ENCODE peak calls at places on chromosomes 3 and 15, in five cellular contexts. One of them, this sample, is unnamed. For H3K4me1, the result is how much of the 10 kb centered on the place peaks cover.

GRCh38 chr3:25558796-25559195 is 105.9 kb downstream of the TOP2B start:
- DNase-seq in ovary: no peak
- DNase-seq in prostate gland: no peak
- DNase-seq in heart left ventricle: no peak
- DNase-seq in adrenal gland: no peak
- DNase-seq in this sample: no peak

GRCh38 chr15:39088186-39088585 is 492.7 kb upstream of the THBS1 start:
- DNase-seq in heart left ventricle: no peak
- DNase-seq in ovary: no peak
- DNase-seq in prostate gland: no peak
- DNase-seq in adrenal gland: no peak
- DNase-seq in this sample: no peak

GRCh38 chr15:44157679-44158078 is 37.4 kb downstream of the FRMD5 start:
- DNase-seq in heart left ventricle: no peak
- DNase-seq in ovary: no peak
- DNase-seq in prostate gland: no peak
- DNase-seq in adrenal gland: no peak
- DNase-seq in this sample: no peak

GRCh38 chr15:84980196-84981053 is 1.2 kb upstream of the PDE8A start:
- DNase-seq in ovary: peak
- DNase-seq in adrenal gland: peak
- DNase-seq in prostate gland: peak
- DNase-seq in heart left ventricle: peak
- DNase-seq in this sample: peak

GRCh38 chr3:29822051-29822450 is 541.2 kb downstream of the RBMS3 start:
- DNase-seq in prostate gland: no peak
- DNase-seq in adrenal gland: no peak
- DNase-seq in heart left ventricle: no peak
- DNase-seq in ovary: no peak
- DNase-seq in this sample: no peak

GRCh38 chr3:180362081-180362480 is 239.9 kb upstream of the TTC14 start:
- DNase-seq in prostate gland: no peak
- DNase-seq in adrenal gland: no peak
- DNase-seq in ovary: no peak
- DNase-seq in heart left ventricle: no peak
- DNase-seq in this sample: no peak

GRCh38 chr15:65982941-65983340 is 113.7 kb downstream of the RAB11A start:
- DNase-seq in adrenal gland: no peak
- DNase-seq in heart left ventricle: no peak
- DNase-seq in prostate gland: no peak
- DNase-seq in ovary: no peak
- DNase-seq in this sample: no peak

GRCh38 chr3:52847241-52847640 is 12.4 kb upstream of the MUSTN1 start:
- DNase-seq in adrenal gland: no peak
- DNase-seq in ovary: no peak
- DNase-seq in heart left ventricle: peak
- DNase-seq in prostate gland: no peak
- DNase-seq in this sample: no peak

GRCh38 chr3:61929631-61930030 is 368.3 kb downstream of the PTPRG start:
- DNase-seq in prostate gland: no peak
- DNase-seq in adrenal gland: no peak
- DNase-seq in ovary: no peak
- DNase-seq in heart left ventricle: no peak
- DNase-seq in this sample: no peak

GRCh38 chr3:180855364-180855763 is 57.1 kb upstream of the FXR1 start:
- DNase-seq in ovary: no peak
- DNase-seq in adrenal gland: no peak
- DNase-seq in heart left ventricle: no peak
- DNase-seq in prostate gland: no peak
- DNase-seq in this sample: no peak

GRCh38 chr3:106215047-106215446 is 346.2 kb upstream of the CBLB start:
- DNase-seq in prostate gland: no peak
- DNase-seq in heart left ventricle: no peak
- DNase-seq in adrenal gland: no peak
- DNase-seq in ovary: no peak
- DNase-seq in this sample: no peak

GRCh38 chr15:66115568-66116206 is 137.9 kb downstream of the MEGF11 start:
- DNase-seq in heart left ventricle: no peak
- DNase-seq in prostate gland: no peak
- DNase-seq in ovary: no peak
- DNase-seq in adrenal gland: no peak
- DNase-seq in this sample: no peak

GRCh38 chr3:186825294-186825821 is 17.2 kb upstream of the ADIPOQ start:
- DNase-seq in adrenal gland: no peak
- DNase-seq in prostate gland: no peak
- DNase-seq in heart left ventricle: no peak
- DNase-seq in ovary: no peak
- DNase-seq in this sample: peak

GRCh38 chr3:84987709-84988504 is 29.1 kb downstream of the CADM2 start:
- DNase-seq in ovary: no peak
- DNase-seq in adrenal gland: no peak
- DNase-seq in prostate gland: no peak
- DNase-seq in heart left ventricle: no peak
- DNase-seq in this sample: no peak

GRCh38 chr3:84983490-84983889 is 24.7 kb downstream of the CADM2 start:
- DNase-seq in heart left ventricle: no peak
- DNase-seq in prostate gland: no peak
- DNase-seq in ovary: no peak
- DNase-seq in adrenal gland: no peak
- DNase-seq in this sample: no peak

GRCh38 chr3:84984429-84984828 is 25.6 kb downstream of the CADM2 start:
- DNase-seq in ovary: no peak
- DNase-seq in prostate gland: no peak
- DNase-seq in adrenal gland: no peak
- DNase-seq in heart left ventricle: no peak
- DNase-seq in this sample: no peak

GRCh38 chr3:84989102-84989501 is 30.3 kb downstream of the CADM2 start:
- DNase-seq in ovary: no peak
- DNase-seq in adrenal gland: no peak
- DNase-seq in heart left ventricle: no peak
- DNase-seq in prostate gland: no peak
- DNase-seq in this sample: no peak

GRCh38 chr3:84985795-84986194 is 27.0 kb downstream of the CADM2 start:
- DNase-seq in ovary: no peak
- DNase-seq in prostate gland: no peak
- DNase-seq in heart left ventricle: no peak
- DNase-seq in adrenal gland: no peak
- DNase-seq in this sample: no peak
- H3K4me1 ChIP-seq in ovary: under half
- H3K4me1 ChIP-seq in prostate gland: under half
- H3K4me1 ChIP-seq in heart left ventricle: under half
- H3K4me1 ChIP-seq in adrenal gland: under half
- H3K4me1 ChIP-seq in this sample: under half

GRCh38 chr3:12818273-12818672 is 21.8 kb downstream of the CAND2 start:
- DNase-seq in heart left ventricle: no peak
- DNase-seq in adrenal gland: no peak
- DNase-seq in ovary: no peak
- DNase-seq in prostate gland: no peak
- DNase-seq in this sample: no peak

GRCh38 chr3:12824299-12824698 is 17.1 kb downstream of the RPL32 start:
- DNase-seq in heart left ventricle: no peak
- DNase-seq in ovary: no peak
- DNase-seq in adrenal gland: no peak
- DNase-seq in prostate gland: no peak
- DNase-seq in this sample: no peak

GRCh38 chr3:12818773-12819172 is 22.3 kb downstream of the CAND2 start:
- DNase-seq in heart left ventricle: no peak
- DNase-seq in adrenal gland: no peak
- DNase-seq in ovary: no peak
- DNase-seq in prostate gland: no peak
- DNase-seq in this sample: no peak

GRCh38 chr3:12817341-12817705 is 20.8 kb downstream of the CAND2 start:
- DNase-seq in adrenal gland: no peak
- DNase-seq in prostate gland: no peak
- DNase-seq in heart left ventricle: no peak
- DNase-seq in ovary: no peak
- DNase-seq in this sample: no peak

DNA sequence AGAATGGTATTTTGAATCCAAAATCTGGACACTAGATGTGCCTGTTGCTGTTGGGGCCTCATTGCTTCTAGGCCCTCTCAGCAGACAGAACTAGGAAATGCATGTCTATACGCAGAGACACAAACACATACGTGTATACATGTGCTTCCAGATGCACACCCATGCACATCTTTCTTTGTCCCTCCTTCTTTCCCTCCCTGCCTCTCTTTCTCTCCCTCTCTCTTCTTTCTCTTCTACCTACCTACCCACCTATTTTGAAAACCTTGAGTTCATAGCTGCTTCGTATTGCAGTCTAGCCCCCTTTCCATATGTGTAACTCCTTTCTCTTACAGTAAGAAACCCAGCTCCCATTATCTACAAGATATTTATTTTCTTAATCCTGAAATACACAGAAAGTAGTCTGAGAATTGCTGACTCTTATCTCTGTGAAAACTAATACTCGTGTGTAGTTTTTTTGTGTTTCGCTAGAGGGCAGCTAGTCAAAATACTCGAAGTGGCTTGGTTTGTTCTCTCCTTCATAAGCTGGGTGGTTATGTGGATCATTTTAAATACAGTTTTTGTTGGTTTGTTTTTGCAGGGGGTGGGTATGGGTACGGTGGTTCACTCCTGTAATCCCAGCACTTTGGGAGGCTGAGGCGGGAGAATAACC is 18.5 kb downstream of the RPL32 start:
- DNase-seq in heart left ventricle: no peak
- DNase-seq in prostate gland: no peak
- DNase-seq in adrenal gland: no peak
- DNase-seq in ovary: no peak
- DNase-seq in this sample: no peak
- TF ChIP-seq CTCF in heart left ventricle: no peak
- TF ChIP-seq CTCF in prostate gland: no peak
- TF ChIP-seq CTCF in adrenal gland: peak
- TF ChIP-seq CTCF in ovary: no peak
- TF ChIP-seq CTCF in this sample: no peak

GRCh38 chr3:155283092-155284056 is 10.1 kb downstream of the STRIT1 start:
- DNase-seq in adrenal gland: no peak
- DNase-seq in prostate gland: no peak
- DNase-seq in heart left ventricle: no peak
- DNase-seq in ovary: no peak
- DNase-seq in this sample: no peak

GRCh38 chr3:155281892-155282291 is 11.6 kb downstream of the STRIT1 start:
- DNase-seq in prostate gland: no peak
- DNase-seq in ovary: no peak
- DNase-seq in heart left ventricle: no peak
- DNase-seq in adrenal gland: no peak
- DNase-seq in this sample: no peak

GRCh38 chr3:155286745-155287144 is 6.7 kb downstream of the STRIT1 start:
- DNase-seq in ovary: no peak
- DNase-seq in adrenal gland: no peak
- DNase-seq in prostate gland: no peak
- DNase-seq in heart left ventricle: no peak
- DNase-seq in this sample: no peak

GRCh38 chr3:155285936-155286335 is 7.5 kb downstream of the STRIT1 start:
- DNase-seq in prostate gland: no peak
- DNase-seq in ovary: no peak
- DNase-seq in adrenal gland: no peak
- DNase-seq in heart left ventricle: no peak
- DNase-seq in this sample: no peak

DNA sequence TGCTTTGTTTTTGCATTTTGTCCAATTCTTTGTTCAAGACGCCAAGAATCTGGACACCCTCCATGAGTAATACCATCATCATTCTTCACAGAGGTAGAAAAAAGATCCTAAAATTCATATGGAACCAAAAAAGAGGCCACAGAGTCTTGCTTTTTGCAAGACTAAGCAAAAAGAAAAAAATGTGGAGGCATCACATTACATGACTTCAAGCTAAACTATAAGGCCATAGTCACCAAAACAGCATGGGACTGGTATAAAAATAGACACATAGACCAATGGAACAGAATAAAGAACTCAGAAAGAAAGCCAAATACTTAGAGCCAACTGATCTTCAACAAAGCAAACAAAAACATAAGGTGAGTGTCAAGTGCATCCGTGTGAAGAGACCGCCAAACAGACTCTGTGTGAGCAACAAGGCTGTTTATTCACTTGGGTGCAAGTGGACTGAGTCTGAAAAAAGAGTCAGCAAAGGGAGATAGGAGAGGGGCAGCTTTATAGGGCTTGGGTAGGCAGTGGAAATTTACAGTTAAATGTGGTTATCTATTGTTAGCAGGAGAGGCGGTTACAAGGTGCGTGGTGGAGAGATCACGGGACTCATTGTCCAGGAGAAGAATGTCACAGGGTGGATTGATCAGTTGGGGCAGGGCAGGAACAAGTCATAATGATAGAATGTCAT is 10.9 kb downstream of the STRIT1 start:
- DNase-seq in ovary: no peak
- DNase-seq in adrenal gland: no peak
- DNase-seq in heart left ventricle: no peak
- DNase-seq in prostate gland: no peak
- DNase-seq in this sample: no peak
- TF ChIP-seq POLR2A in ovary: no peak
- TF ChIP-seq POLR2A in adrenal gland: no peak
- TF ChIP-seq POLR2A in heart left ventricle: no peak
- TF ChIP-seq POLR2A in prostate gland: no peak
- TF ChIP-seq POLR2A in this sample: no peak

DNA sequence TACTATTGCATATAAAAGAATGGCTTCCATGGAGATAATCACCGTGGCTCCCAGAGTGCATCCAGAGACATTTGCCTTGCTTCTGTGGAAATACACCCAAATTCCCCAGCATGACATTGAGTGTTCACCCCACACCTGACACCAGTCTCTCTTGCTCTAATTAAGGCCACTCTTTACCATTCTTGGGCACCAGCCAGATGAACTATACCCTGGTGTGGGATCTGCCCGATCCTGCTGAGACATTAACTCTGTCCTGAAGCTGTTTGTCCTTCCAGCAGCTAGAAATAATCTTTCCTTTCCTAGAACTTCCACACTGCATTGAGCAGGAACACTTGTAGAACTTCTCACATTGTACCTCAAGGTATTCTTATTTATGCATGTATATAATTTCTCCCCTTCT is 105.2 kb downstream of the LPP start:
- DNase-seq in heart left ventricle: no peak
- DNase-seq in adrenal gland: no peak
- DNase-seq in ovary: no peak
- DNase-seq in prostate gland: no peak
- DNase-seq in this sample: no peak
- H3K4me1 ChIP-seq in heart left ventricle: half or more
- H3K4me1 ChIP-seq in adrenal gland: under half
- H3K4me1 ChIP-seq in ovary: under half
- H3K4me1 ChIP-seq in prostate gland: under half
- H3K4me1 ChIP-seq in this sample: under half

This sample was measured in upper lobe of left lung.